ENCODE peak calls at places on chromosomes 12 and 14, in four cellular contexts. D is GM23338, O is EL, A is H54. G is an unnamed sample.

GRCh38 chr14:90599748-90600507 is 203.1 kb downstream of the CALM1 start:
- DNase-seq in O (no peak), A (no peak), D (no peak), G (no peak)

GRCh38 chr12:22935501-22935900 is 310.5 kb downstream of the ETNK1 start:
- DNase-seq in O (no peak), D (no peak), A (no peak), G (no peak)

GRCh38 chr12:125403843-125404242 is 338.6 kb downstream of the AACS start:
- DNase-seq in D (no peak), O (no peak), A (no peak), G (no peak)

GRCh38 chr12:27185234-27186045 is 58.6 kb upstream of the STK38L start:
- DNase-seq in A (no peak), O (peak), D (no peak), G (no peak)

GRCh38 chr14:88195676-88196075 is 127.4 kb downstream of the KCNK10 start:
- DNase-seq in A (no peak), O (no peak), D (peak), G (peak)

GRCh38 chr14:105145381-105146180 is 23.0 kb downstream of the JAG2 start:
- DNase-seq in A (no peak), O (no peak), D (no peak), G (no peak)

GRCh38 chr12:82672811-82673495 is 13.8 kb upstream of the TMTC2 start:
- DNase-seq in A (no peak), O (no peak), D (no peak), G (no peak)

GRCh38 chr14:59252772-59253500 is 64.5 kb downstream of the DAAM1 start:
- DNase-seq in O (no peak), D (no peak), A (no peak), G (no peak)

GRCh38 chr14:52356025-52356424 is 41.9 kb downstream of the PTGER2 start:
- DNase-seq in D (no peak), O (peak), A (no peak), G (no peak)

GRCh38 chr12:98744692-98745091 is 99.6 kb downstream of the APAF1 start:
- DNase-seq in D (no peak), O (no peak), A (no peak), G (no peak)

GRCh38 chr12:69508581-69508980 is 38.4 kb downstream of the FRS2 start:
- DNase-seq in O (no peak), D (no peak), A (no peak), G (no peak)

GRCh38 chr14:65210118-65210826 is 108.0 kb upstream of the MAX start:
- DNase-seq in D (no peak), O (peak), A (no peak), G (no peak)

GRCh38 chr14:36085861-36086260 is 90.7 kb downstream of the PTCSC3 start:
- DNase-seq in A (no peak), O (no peak), D (no peak), G (no peak)

GRCh38 chr14:23694085-23694975 is 58.2 kb downstream of the DHRS2 start:
- DNase-seq in A (no peak), O (peak), D (peak), G (peak)

GRCh38 chr14:91545946-91546716 is 36.0 kb upstream of the PPP4R3A start:
- DNase-seq in O (no peak), D (peak), A (no peak), G (no peak)

GRCh38 chr14:96925422-96925821 is 128.2 kb downstream of the VRK1 start:
- DNase-seq in A (no peak), D (no peak), O (no peak), G (peak)

G was measured in mesendoderm.